ENCODE peak calls at places on chromosomes 13 and 19, in six cellular contexts. H, Z, M, G, U and F are unnamed samples.

GRCh38 chr13:50991624-50992610 is 82.3 kb downstream of the RNASEH2B start:
- DNase-seq in Z (no peak), G (peak; percentile 78), M (no peak), U (no peak), H (peak; percentile 43), F (no peak)

GRCh38 chr19:11373166-11373884 is 1.1 kb upstream of the SWSAP1 start:
- DNase-seq in M (no peak), H (peak; percentile 95), Z (peak; percentile 43), G (no peak), U (peak; percentile 78), F (peak; percentile 64)

GRCh38 chr19:49434907-49435577 is 6.3 kb downstream of the SLC17A7 start:
- DNase-seq in G (no peak), Z (no peak), H (no peak), U (no peak), M (no peak), F (no peak)

GRCh38 chr13:29472317-29472961 is 123.0 kb downstream of the SLC7A1 start:
- DNase-seq in U (no peak), Z (peak; percentile 61), G (peak; percentile 65), H (peak; percentile 79), M (peak; percentile 83), F (peak; percentile 61)

GRCh38 chr13:61413572-61413971 is 2.1 kb downstream of the PCDH20 start:
- DNase-seq in Z (no peak), M (no peak), H (no peak), U (peak; percentile 10), G (no peak), F (no peak)

GRCh38 chr13:39253774-39254173 is 215.5 kb downstream of the NHLRC3 start:
- DNase-seq in U (no peak), G (no peak), Z (peak; percentile 5), M (peak; percentile 60), H (no peak), F (no peak)

GRCh38 chr13:110503037-110503901 is 58.3 kb downstream of the RAB20 start:
- DNase-seq in M (no peak), U (no peak), G (no peak), Z (peak; percentile 83), H (no peak), F (no peak)

GRCh38 chr13:114062754-114063153 is 69.7 kb downstream of the RASA3 start:
- DNase-seq in G (no peak), U (no peak), M (peak; percentile 71), Z (peak; percentile 23), H (no peak), F (no peak)

GRCh38 chr19:5154129-5154798 is 185.4 kb downstream of the KDM4B start:
- DNase-seq in U (no peak), M (peak; percentile 15), H (peak; percentile 19), G (peak; percentile 29), Z (no peak), F (peak; percentile 38)

GRCh38 chr19:32201661-32202060 is 143.7 kb upstream of the ZNF507 start:
- DNase-seq in U (no peak), H (no peak), M (no peak), Z (no peak), G (peak; percentile 32), F (no peak)

GRCh38 chr13:73416093-73416492 is 357.3 kb downstream of the KLF5 start:
- DNase-seq in H (no peak), M (peak; percentile 15), G (no peak), Z (no peak), U (no peak), F (no peak)

GRCh38 chr19:17450264-17451075 is 2.0 kb upstream of the TMEM221 start:
- DNase-seq in Z (peak; percentile 32), G (peak; percentile 66), M (no peak), U (no peak), H (peak; percentile 49), F (no peak)

GRCh38 chr19:33437351-33438015 is 64.0 kb downstream of the CEBPG start:
- DNase-seq in H (no peak), G (no peak), U (no peak), M (no peak), Z (no peak), F (no peak)

GRCh38 chr19:29446331-29446730 is 79.5 kb upstream of the VSTM2B start:
- DNase-seq in U (no peak), M (no peak), G (no peak), Z (no peak), H (no peak), F (no peak)

GRCh38 chr13:73387318-73387717 is 328.5 kb downstream of the KLF5 start:
- DNase-seq in Z (no peak), H (no peak), U (no peak), G (no peak), M (no peak), F (no peak)

GRCh38 chr19:14505488-14506239 is 9.7 kb upstream of the GIPC1 start:
- DNase-seq in H (peak; percentile 73), M (peak; percentile 75), Z (peak; percentile 72), G (peak; percentile 73), U (peak; percentile 21), F (peak; percentile 63)

GRCh38 chr13:106100261-106100919 is 435.1 kb downstream of the EFNB2 start:
- DNase-seq in Z (no peak), M (no peak), H (no peak), G (no peak), U (no peak), F (no peak)

GRCh38 chr19:40200352-40201099 is 9.3 kb downstream of the MAP3K10 start:
- DNase-seq in Z (peak; percentile 47), M (no peak), H (no peak), U (no peak), G (no peak), F (no peak)

GRCh38 chr19:39677931-39678889 is 22.5 kb downstream of the LGALS16 start:
- DNase-seq in H (peak; percentile 96), M (no peak), U (no peak), G (peak; percentile 61), Z (no peak), F (peak; percentile 82)

GRCh38 chr13:95801825-95802224 is 124.9 kb downstream of the DNAJC3 start:
- DNase-seq in H (no peak), Z (no peak), G (no peak), M (no peak), U (no peak), F (no peak)

GRCh38 chr19:15875075-15875474 is 22.8 kb downstream of the CYP4F2 start:
- DNase-seq in H (no peak), G (no peak), M (no peak), U (no peak), Z (no peak), F (no peak)